ENCODE peak calls at places on chromosomes 7 and 10, in seven cellular contexts. U is activated CD4-positive, alpha-beta T cell treated with anti-CD3 and anti-CD28 coated beads, Interleukin-2, amount 10 ng/mL, durations not matched to agents 7 days and 5 days; E is WTC11; D is GM04504; N is small intestine; Y is lower lobe of right lung; F is activated CD8-positive, alpha-beta T cell treated with anti-CD3 and anti-CD28 coated beads for 36 hours. A is an unnamed sample.

GRCh38 chr10:78185693-78186055 is 152.0 kb downstream of the RPS24 start:
- DNase-seq in Y (no peak), U (no peak), N (no peak), F (no peak), E (no peak), D (no peak), A (no peak)

GRCh38 chr10:93080350-93081046 is 6.8 kb downstream of the CYP26A1 start:
- DNase-seq in F (peak; percentile 64), U (peak; percentile 59), Y (peak; percentile 60), E (peak; percentile 72), N (peak; percentile 50), D (no peak), A (peak; percentile 9)

GRCh38 chr7:137245186-137245585 is 98.3 kb downstream of the PTN start:
- DNase-seq in U (no peak), F (no peak), E (no peak), D (no peak), Y (no peak), N (no peak), A (no peak)

GRCh38 chr7:5769571-5769970 is 11.9 kb downstream of the RNF216 start:
- DNase-seq in F (no peak), D (no peak), E (no peak), N (no peak), Y (no peak), U (no peak), A (no peak)

GRCh38 chr10:103626178-103626577 is 132.7 kb downstream of the NEURL1 start:
- DNase-seq in N (no peak), D (no peak), U (no peak), E (no peak), Y (no peak), F (no peak), A (peak; percentile 41)

GRCh38 chr7:25069900-25070443 is 55.1 kb downstream of the CYCS start:
- DNase-seq in D (peak; percentile 66), F (peak; percentile 54), Y (peak; percentile 55), U (peak; percentile 74), E (peak; percentile 39), N (peak; percentile 66), A (no peak)

GRCh38 chr10:7484456-7485266 is 73.8 kb upstream of the SFMBT2 start:
- DNase-seq in D (no peak), N (peak; percentile 69), Y (no peak), E (no peak), U (peak; percentile 87), F (peak; percentile 88), A (no peak)

GRCh38 chr10:130757821-130758489 is 553.6 kb downstream of the TCERG1L start:
- DNase-seq in U (no peak), N (no peak), Y (no peak), F (no peak), D (no peak), E (no peak), A (no peak)

GRCh38 chr7:24665564-24666294 is 91.5 kb downstream of the GSDME start:
- DNase-seq in D (peak; percentile 22), E (peak; percentile 23), F (peak; percentile 61), N (peak; percentile 63), Y (no peak), U (peak; percentile 66), A (no peak)

GRCh38 chr10:62978417-62978955 is 154.6 kb upstream of the NRBF2 start:
- DNase-seq in E (no peak), U (no peak), N (no peak), D (no peak), Y (no peak), F (no peak), A (no peak)